ENCODE peak calls at places on chromosome 16, in five cellular contexts. P is endodermal cell, N is body of pancreas, M is uterus, Y is upper lobe of right lung. Q is an unnamed sample. For H3K36me3 and H3K9me3, the result is how much of the 10 kb centered on the place peaks cover.

GRCh38 chr16:15404792-15405191 is 9.2 kb downstream of the MPV17L start:
- DNase-seq in Y (no peak), N (no peak), M (no peak), P (no peak), Q (no peak)

GRCh38 chr16:86426243-86426642 is 84.1 kb upstream of the FOXF1 start:
- DNase-seq in Y (no peak), P (no peak), N (no peak), M (no peak), Q (no peak)

GRCh38 chr16:79047337-79047736 is 553.2 kb downstream of the MAF start:
- DNase-seq in N (no peak), Y (no peak), M (no peak), P (no peak), Q (no peak)

GRCh38 chr16:56362706-56363105 is 62.6 kb downstream of the AMFR start:
- DNase-seq in N (no peak), M (no peak), Y (no peak), P (no peak), Q (no peak)

GRCh38 chr16:57089406-57089805 is 3.0 kb upstream of the CPNE2 start:
- DNase-seq in P (no peak), M (no peak), N (no peak), Y (no peak), Q (no peak)

GRCh38 chr16:88286301-88286923 is 96.3 kb upstream of the ZNF469 start:
- DNase-seq in N (no peak), Y (no peak), P (no peak), M (no peak), Q (no peak)

GRCh38 chr16:48978501-48978900 is 303.1 kb downstream of the CBLN1 start:
- DNase-seq in N (no peak), Y (no peak), P (no peak), M (no peak), Q (no peak)

GRCh38 chr16:66188786-66189725 is 177.4 kb upstream of the CDH5 start:
- DNase-seq in M (peak), Y (no peak), N (no peak), P (peak), Q (no peak)

GRCh38 chr16:82761858-82762257 is 135.1 kb downstream of the CDH13 start:
- DNase-seq in Y (no peak), N (no peak), M (no peak), P (no peak), Q (no peak)

GRCh38 chr16:56986361-56986760 is 3.0 kb upstream of the NLRC5 start:
- DNase-seq in P (no peak), N (no peak), Y (no peak), M (no peak), Q (no peak)

GRCh38 chr16:48536600-48537200 is 73.3 kb downstream of the N4BP1 start:
- DNase-seq in Y (no peak), P (no peak), N (no peak), M (no peak), Q (no peak)

GRCh38 chr16:5580772-5581171 is 483.2 kb upstream of the EEF2KMT start:
- DNase-seq in M (no peak), Y (no peak), N (no peak), P (no peak), Q (no peak)

GRCh38 chr16:83187404-83187803 is 560.6 kb downstream of the CDH13 start:
- DNase-seq in P (no peak), Y (no peak), M (no peak), N (no peak), Q (no peak)

GRCh38 chr16:19389246-19389645 is 28.4 kb upstream of the TMC5 start:
- DNase-seq in P (peak), N (peak), M (no peak), Y (peak), Q (no peak)

GRCh38 chr16:55678061-55678935 is 22.5 kb downstream of the SLC6A2 start:
- DNase-seq in P (no peak), N (no peak), M (no peak), Y (no peak), Q (no peak)

GRCh38 chr16:8828541-8829165 is 31.0 kb downstream of the PMM2 start:
- DNase-seq in P (no peak), M (no peak), Y (no peak), N (no peak), Q (no peak)

GRCh38 chr16:2252806-2253148 is 1.4 kb upstream of the ECI1 start:
- DNase-seq in M (no peak), N (no peak), Y (no peak), P (no peak), Q (no peak)

GRCh38 chr16:48146710-48147109 is 9.1 kb downstream of the ABCC12 start:
- DNase-seq in Y (no peak), N (no peak), M (no peak), P (no peak), Q (no peak)

GRCh38 chr16:67200491-67200890 is 1.6 kb downstream of the ELMO3 start:
- DNase-seq in N (no peak), Y (no peak), M (no peak), P (no peak), Q (no peak)

GRCh38 chr16:67199011-67199807 is at the start of gene ELMO3:
- DNase-seq in N (peak), Y (peak), M (no peak), P (peak), Q (no peak)

GRCh38 chr16:67201411-67202345 is 2.7 kb downstream of the ELMO3 start:
- DNase-seq in P (no peak), Y (no peak), M (no peak), N (no peak), Q (no peak)

GRCh38 chr16:67198238-67198734 is 645 bp upstream of the ELMO3 start:
- DNase-seq in Y (peak), P (peak), M (no peak), N (peak), Q (no peak)

DNA sequence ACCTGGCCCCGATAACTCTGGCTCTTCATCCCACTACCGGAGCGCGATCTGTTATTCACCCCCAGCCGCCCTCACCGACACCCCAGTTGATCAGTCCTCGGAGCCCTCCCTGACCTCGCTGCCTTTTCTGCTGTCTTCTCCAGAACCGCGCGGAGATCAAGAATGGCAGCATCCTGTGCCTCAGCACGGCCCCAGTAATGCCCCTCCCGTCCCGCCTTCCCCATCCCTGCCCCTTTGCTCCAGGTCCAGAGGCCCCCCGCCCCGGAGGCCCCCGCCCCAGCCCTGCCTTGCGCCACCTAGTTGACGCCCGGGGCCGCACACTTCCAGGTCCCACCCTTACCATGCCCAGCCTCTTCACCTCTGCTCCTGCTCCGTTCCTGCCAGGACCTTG is 872 bp downstream of the ELMO3 start:
- DNase-seq in Y (peak), N (peak), P (peak), M (no peak), Q (no peak)
- TF ChIP-seq CTCF in Y (no peak), N (no peak), P (peak), M (no peak), Q (no peak)

GRCh38 chr16:11880047-11880446 is 28.7 kb upstream of the RSL1D1 start:
- DNase-seq in N (no peak), P (no peak), M (no peak), Y (no peak), Q (no peak)
- H3K36me3 ChIP-seq in N (under half), P (half or more), M (under half), Y (half or more), Q (half or more)

DNA sequence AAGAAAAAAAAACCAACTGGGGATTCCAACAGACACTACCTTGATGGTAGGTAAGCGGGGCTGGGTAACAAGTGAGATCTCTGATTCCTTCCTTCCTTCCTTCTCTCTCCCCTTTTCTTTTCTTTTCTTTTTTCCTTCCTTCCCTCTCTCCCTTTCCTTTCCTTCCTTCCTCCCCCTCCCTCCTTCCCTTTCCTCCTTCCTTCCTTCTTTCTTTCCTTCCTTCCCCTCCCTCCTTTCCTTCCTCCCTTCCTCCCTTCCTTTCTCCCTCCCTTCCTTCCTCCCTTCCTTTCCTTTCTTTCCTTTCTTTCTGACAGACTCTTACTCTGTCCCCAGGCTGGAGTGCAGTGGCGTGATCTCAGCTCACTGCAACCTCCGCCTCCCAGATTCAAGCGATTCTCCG is 20.0 kb downstream of the OR2C1 start:
- DNase-seq in Y (no peak), M (no peak), N (no peak), P (no peak), Q (no peak)
- H3K9me3 ChIP-seq in Y (under half), M (under half), N (under half), P (under half), Q (half or more)

GRCh38 chr16:75532791-75533190 is 3.1 kb downstream of the CHST5 start:
- DNase-seq in Y (peak), M (no peak), P (no peak), N (no peak), Q (no peak)
- TF ChIP-seq CTCF in Y (no peak), M (no peak), P (no peak), N (no peak), Q (no peak)

GRCh38 chr16:70575376-70575775 is 51.8 kb downstream of the SF3B3 start:
- DNase-seq in N (no peak), P (no peak), M (no peak), Y (no peak), Q (no peak)
- H3K36me3 ChIP-seq in N (under half), P (under half), M (under half), Y (under half), Q (under half)

DNA sequence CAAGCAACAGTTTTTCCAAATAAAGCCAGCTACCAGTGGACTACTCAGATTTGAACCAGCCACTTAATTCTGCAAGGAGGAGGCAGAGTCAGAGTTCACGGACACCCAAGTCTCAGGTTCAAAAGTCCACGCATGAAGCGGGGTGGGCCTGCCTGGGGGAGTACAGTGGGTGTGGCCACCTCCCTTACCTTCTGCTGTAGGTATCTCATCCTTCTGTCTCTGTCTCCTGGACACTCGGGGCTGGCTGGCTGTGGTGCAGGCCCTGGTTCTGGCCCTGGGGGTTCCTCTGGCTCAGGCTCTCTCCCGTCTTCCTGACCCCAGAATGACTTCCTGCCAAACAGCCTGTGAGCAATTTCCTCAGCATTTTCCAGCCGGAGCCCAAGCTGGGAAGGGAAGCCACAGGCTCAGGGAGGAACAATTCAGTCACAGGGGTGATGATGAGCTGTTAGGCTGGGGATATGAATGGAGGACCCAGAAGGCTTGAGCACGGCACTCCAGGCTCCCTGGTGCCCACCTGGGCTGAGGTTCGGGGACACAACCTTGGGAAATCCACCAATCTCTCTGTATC is 101.9 kb downstream of the LITAF start:
- DNase-seq in N (no peak), P (no peak), Y (no peak), M (no peak), Q (no peak)
- H3K9me3 ChIP-seq in N (under half), P (under half), Y (under half), M (under half), Q (under half)

GRCh38 chr16:72469932-72470331 is 298.0 kb upstream of the PMFBP1 start:
- DNase-seq in N (no peak), M (no peak), P (no peak), Y (no peak), Q (no peak)

GRCh38 chr16:72464597-72465368 is 292.8 kb upstream of the PMFBP1 start:
- DNase-seq in N (no peak), M (no peak), Y (no peak), P (no peak), Q (no peak)

GRCh38 chr16:72468582-72468981 is 296.6 kb upstream of the PMFBP1 start:
- DNase-seq in N (no peak), Y (no peak), M (no peak), P (no peak), Q (no peak)

GRCh38 chr16:72464052-72464451 is 292.1 kb upstream of the PMFBP1 start:
- DNase-seq in M (no peak), N (no peak), Y (no peak), P (no peak), Q (no peak)

DNA sequence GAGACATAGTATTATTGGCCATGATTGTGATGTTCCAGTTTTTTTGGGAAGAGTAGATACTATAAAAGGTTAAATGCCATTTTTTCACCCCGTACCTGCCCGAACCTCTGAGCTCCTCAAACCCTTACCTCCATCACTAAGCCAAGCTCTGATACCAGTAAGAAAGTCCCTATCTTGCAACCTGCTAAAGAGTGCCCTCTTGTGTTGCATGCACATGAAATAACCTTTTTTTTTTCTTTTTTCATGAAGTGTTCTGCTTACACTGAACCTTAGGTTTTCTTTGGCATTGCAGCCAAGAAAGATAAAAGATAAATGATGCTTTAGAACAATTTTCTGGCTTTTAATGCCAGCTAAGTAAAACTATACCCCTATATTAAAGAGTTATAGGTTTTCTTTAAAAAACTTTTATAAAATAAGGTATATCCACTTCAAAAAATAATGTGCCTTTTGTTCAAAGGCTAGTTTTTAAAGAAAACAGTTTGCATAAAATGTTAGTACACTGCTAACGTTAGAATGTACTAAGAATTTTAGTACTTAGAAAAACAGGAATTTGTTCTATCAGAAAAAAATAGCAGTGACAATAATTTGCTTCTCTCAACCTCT is 295.3 kb upstream of the PMFBP1 start:
- DNase-seq in P (peak), N (no peak), Y (no peak), M (no peak), Q (no peak)
- TF ChIP-seq CTCF in P (peak), N (peak), Y (peak), M (no peak), Q (peak)

GRCh38 chr16:3687792-3688191 is 29.5 kb downstream of the TRAP1 start:
- DNase-seq in M (no peak), N (no peak), P (no peak), Y (no peak), Q (no peak)
- H3K36me3 ChIP-seq in M (under half), N (under half), P (half or more), Y (under half), Q (under half)

GRCh38 chr16:35447010-35447558 is 1987.7 kb downstream of the TP53TG3F start:
- DNase-seq in N (no peak), M (no peak), Y (no peak), P (no peak), Q (no peak)
- H3K9me3 ChIP-seq in N (under half), M (under half), Y (under half), P (half or more), Q (under half)